ENCODE peak calls at places on chromosomes 7 and 10, in eight cellular contexts. P is activated CD4-positive, alpha-beta T cell treated with anti-CD3 and anti-CD28 coated beads, Interleukin-2, amount 50 U/mL, for 24 hours; B is non-pigmented ciliary epithelial cell; H is activated CD8-positive, alpha-beta T cell treated with anti-CD3 and anti-CD28 coated beads for 36 hours; N is HT1080; A is activated T-cell treated with anti-CD3 and anti-CD28 coated beads for 4 hours; U is activated CD8-positive, alpha-beta memory T cell treated with anti-CD3 and anti-CD28 coated beads for 48 hours; I is NCI-H2081. D is an unnamed sample.

GRCh38 chr10:26468691-26469090 is 30.6 kb downstream of the APBB1IP start:
- DNase-seq in B (no peak), I (no peak), H (peak), U (no peak), N (no peak), A (no peak), P (no peak), D (peak)

GRCh38 chr7:5594616-5595544 is 171.2 kb upstream of the TNRC18 start:
- DNase-seq in A (no peak), H (peak), N (peak), U (no peak), I (peak), P (no peak), B (no peak), D (no peak)

GRCh38 chr7:92645531-92646061 is 55.4 kb upstream of the FAM133B start:
- DNase-seq in N (peak), U (no peak), H (peak), I (no peak), P (no peak), B (no peak), A (no peak), D (no peak)

GRCh38 chr7:2607122-2607912 is 24.5 kb upstream of the TTYH3 start:
- DNase-seq in H (no peak), P (no peak), N (no peak), A (no peak), B (no peak), U (no peak), I (no peak), D (no peak)

GRCh38 chr10:129843131-129843541 is 120.9 kb downstream of the EBF3 start:
- DNase-seq in B (no peak), A (no peak), P (no peak), U (no peak), N (no peak), I (no peak), H (no peak), D (no peak)

GRCh38 chr10:106925187-106925586 is 239.3 kb downstream of the SORCS1 start:
- DNase-seq in I (no peak), U (no peak), H (no peak), B (no peak), A (no peak), N (no peak), P (no peak), D (no peak)

GRCh38 chr10:93701903-93702277 is 502 bp downstream of the FRA10AC1 start:
- DNase-seq in B (peak), A (peak), H (no peak), N (no peak), P (no peak), I (no peak), U (no peak), D (no peak)

GRCh38 chr7:108403597-108404217 is 52.5 kb downstream of the NRCAM start:
- DNase-seq in U (no peak), N (no peak), B (no peak), P (no peak), A (no peak), I (no peak), H (no peak), D (no peak)

GRCh38 chr10:239109-239508 is 103.9 kb downstream of the ZMYND11 start:
- DNase-seq in N (peak), U (no peak), P (no peak), H (no peak), I (peak), B (no peak), A (no peak), D (no peak)

GRCh38 chr7:23254051-23254681 is 7.6 kb downstream of the GPNMB start:
- DNase-seq in B (no peak), N (peak), P (no peak), A (no peak), U (no peak), I (no peak), H (no peak), D (no peak)

GRCh38 chr10:97778452-97779302 is 6.9 kb upstream of the SFRP5 start:
- DNase-seq in I (no peak), B (no peak), N (no peak), A (no peak), U (no peak), P (no peak), H (no peak), D (no peak)

GRCh38 chr7:50660040-50660829 is 95.0 kb upstream of the DDC start:
- DNase-seq in B (no peak), I (no peak), A (peak), U (no peak), P (no peak), H (peak), N (no peak), D (peak)

GRCh38 chr10:84375011-84375410 is 46.6 kb downstream of the CCSER2 start:
- DNase-seq in N (peak), H (peak), B (no peak), I (peak), A (peak), P (peak), U (no peak), D (peak)

GRCh38 chr10:47435081-47435480 is 48.8 kb downstream of the ANXA8 start:
- DNase-seq in I (no peak), A (no peak), N (no peak), P (no peak), B (no peak), U (no peak), H (no peak), D (no peak)

GRCh38 chr10:58299580-58299979 is 30.6 kb downstream of the CISD1 start:
- DNase-seq in U (no peak), I (peak), N (peak), B (no peak), P (peak), A (peak), H (peak), D (peak)